ENCODE peak calls at places on chromosomes 5 and 9, in ten cellular contexts. Z is AG04450, D is A549, S is RWPE2, F is fibroblast of the aortic adventitia, R is brain microvascular endothelial cell, E is cardiac fibroblast, N is kidney, Y is fibroblast of mammary gland, X is foreskin fibroblast. A is an unnamed sample.
A peak's percentile ranks its signal among the peaks of the same experiment; 100 is the strongest.

GRCh38 chr5:16057277-16057676 is 122.3 kb downstream of the MARCHF11 start:
- DNase-seq in Z (no peak), D (no peak), S (no peak), F (no peak), R (peak; percentile 2), E (no peak), N (no peak), Y (no peak), X (peak; percentile 8), A (no peak)

GRCh38 chr9:99822596-99823391 is 1.1 kb downstream of the NR4A3 start:
- DNase-seq in Z (no peak), D (peak; percentile 43), S (no peak), F (peak; percentile 63), R (peak; percentile 53), E (peak; percentile 69), N (peak; percentile 79), Y (peak; percentile 39), X (peak; percentile 75), A (peak; percentile 70)

GRCh38 chr5:80960531-80961375 is 590 bp downstream of the RASGRF2 start:
- DNase-seq in Z (no peak), D (peak; percentile 31), S (no peak), F (no peak), R (no peak), E (peak; percentile 13), N (peak; percentile 78), Y (no peak), X (peak; percentile 70), A (no peak)

GRCh38 chr9:108869092-108869725 is 7.1 kb downstream of the ACTL7A start:
- DNase-seq in Z (no peak), D (peak; percentile 42), S (peak; percentile 72), F (no peak), R (peak; percentile 58), E (peak; percentile 15), N (no peak), Y (peak; percentile 18), X (peak; percentile 82), A (no peak)

GRCh38 chr5:105670586-105670985 is 2000.2 kb downstream of the EFNA5 start:
- DNase-seq in Z (no peak), D (no peak), S (no peak), F (no peak), R (no peak), E (no peak), N (no peak), Y (no peak), X (no peak), A (no peak)

GRCh38 chr5:163503106-163504090 is 2.0 kb upstream of the MAT2B start:
- DNase-seq in Z (no peak), D (peak; percentile 54), S (no peak), F (peak; percentile 87), R (peak; percentile 52), E (peak; percentile 90), N (peak; percentile 79), Y (peak; percentile 89), X (peak; percentile 96), A (peak; percentile 72)

GRCh38 chr9:106869458-106869857 is 6.5 kb downstream of the ZNF462 start:
- DNase-seq in Z (no peak), D (no peak), S (no peak), F (peak; percentile 77), R (no peak), E (peak; percentile 88), N (no peak), Y (peak; percentile 81), X (no peak), A (no peak)

GRCh38 chr9:72665421-72665820 is 144.0 kb downstream of the TMC1 start:
- DNase-seq in Z (no peak), D (no peak), S (no peak), F (peak; percentile 83), R (no peak), E (peak; percentile 11), N (no peak), Y (peak; percentile 72), X (peak; percentile 68), A (no peak)

GRCh38 chr9:122446819-122447484 is 30.8 kb downstream of the OR1J1 start:
- DNase-seq in Z (no peak), D (no peak), S (no peak), F (peak; percentile 98), R (peak; percentile 88), E (peak; percentile 95), N (no peak), Y (no peak), X (no peak), A (no peak)

GRCh38 chr9:109317979-109318671 is 2.7 kb downstream of the EPB41L4B start:
- DNase-seq in Z (no peak), D (no peak), S (no peak), F (no peak), R (no peak), E (no peak), N (no peak), Y (no peak), X (no peak), A (no peak)

GRCh38 chr5:42241636-42242035 is 181.6 kb upstream of the GHR start:
- DNase-seq in Z (no peak), D (no peak), S (no peak), F (no peak), R (no peak), E (no peak), N (no peak), Y (no peak), X (no peak), A (no peak)

GRCh38 chr5:532521-533242 is 8.4 kb upstream of the SLC9A3 start:
- DNase-seq in Z (no peak), D (no peak), S (peak; percentile 49), F (no peak), R (no peak), E (no peak), N (peak; percentile 49), Y (no peak), X (no peak), A (no peak)

GRCh38 chr9:77731930-77732329 is 83.8 kb upstream of the GNA14 start:
- DNase-seq in Z (no peak), D (no peak), S (no peak), F (no peak), R (no peak), E (no peak), N (no peak), Y (no peak), X (no peak), A (no peak)

GRCh38 chr9:3329361-3329760 is 196.4 kb downstream of the RFX3 start:
- DNase-seq in Z (no peak), D (no peak), S (no peak), F (peak; percentile 35), R (no peak), E (peak; percentile 23), N (no peak), Y (peak; percentile 41), X (peak; percentile 55), A (no peak)

GRCh38 chr9:30967484-30967883 is 1417.0 kb upstream of the ACO1 start:
- DNase-seq in Z (no peak), D (no peak), S (no peak), F (no peak), R (no peak), E (no peak), N (no peak), Y (no peak), X (no peak), A (no peak)

GRCh38 chr5:115033861-115034260 is 135.8 kb downstream of the TRIM36 start:
- DNase-seq in Z (no peak), D (no peak), S (no peak), F (no peak), R (no peak), E (no peak), N (no peak), Y (peak; percentile 4), X (peak; percentile 0), A (no peak)

GRCh38 chr9:129309041-129309430 is 131.0 kb upstream of the IER5L start:
- DNase-seq in Z (no peak), D (no peak), S (no peak), F (no peak), R (no peak), E (no peak), N (peak; percentile 25), Y (no peak), X (no peak), A (no peak)

GRCh38 chr9:35980289-35981011 is 22.5 kb upstream of the OR2S2 start:
- DNase-seq in Z (no peak), D (no peak), S (no peak), F (no peak), R (no peak), E (no peak), N (no peak), Y (no peak), X (no peak), A (no peak)

GRCh38 chr9:137989999-137990715 is 112.6 kb downstream of the CACNA1B start:
- DNase-seq in Z (no peak), D (no peak), S (no peak), F (no peak), R (no peak), E (no peak), N (no peak), Y (peak; percentile 7), X (no peak), A (no peak)
- TF ChIP-seq CTCF in Z (no peak), D (no peak), S (no peak), F (no peak), R (no peak), E (no peak), N (no peak), Y (no peak), X (no peak), A (no peak)

GRCh38 chr9:19768798-19769197 is 20.0 kb downstream of the SLC24A2 start:
- DNase-seq in Z (no peak), D (no peak), S (no peak), F (no peak), R (no peak), E (no peak), N (no peak), Y (no peak), X (no peak), A (no peak)

DNA sequence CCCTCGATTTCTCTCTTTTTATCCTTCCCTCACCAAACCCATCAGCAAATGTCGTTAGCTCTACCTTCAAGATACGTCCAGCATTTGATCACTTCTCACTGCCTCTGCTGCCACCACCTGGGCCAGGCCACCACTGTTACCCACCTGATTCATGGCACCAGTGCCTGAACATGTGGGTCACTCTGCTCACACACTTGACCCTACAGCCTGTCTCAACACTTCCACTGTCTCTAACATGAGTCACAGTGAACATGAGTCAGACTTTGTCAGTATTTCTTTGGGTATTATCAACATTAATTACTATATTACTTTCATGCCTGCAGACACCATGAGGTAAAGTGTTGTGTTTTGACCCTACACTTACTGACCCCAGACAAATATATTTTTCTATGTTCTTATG is 19.6 kb downstream of the SLC24A2 start:
- DNase-seq in Z (no peak), D (no peak), S (no peak), F (no peak), R (no peak), E (no peak), N (no peak), Y (no peak), X (peak; percentile 2), A (no peak)
- TF ChIP-seq CTCF in Z (no peak), D (no peak), S (no peak), F (no peak), R (no peak), E (no peak), N (no peak), Y (no peak), X (no peak), A (no peak)

GRCh38 chr5:141135030-141135717 is at the start of gene PCDHB5:
- DNase-seq in Z (no peak), D (peak; percentile 26), S (no peak), F (peak; percentile 16), R (no peak), E (peak; percentile 12), N (no peak), Y (peak; percentile 9), X (peak; percentile 17), A (no peak)
- TF ChIP-seq CTCF in Z (peak; percentile 18), D (peak; percentile 36), S (peak; percentile 62), F (peak; percentile 36), R (peak; percentile 35), E (peak; percentile 31), N (peak; percentile 13), Y (peak; percentile 40), X (peak; percentile 11), A (peak; percentile 61)

GRCh38 chr5:132747064-132747692 is at the start of gene CCNI2:
- DNase-seq in Z (no peak), D (peak; percentile 65), S (no peak), F (no peak), R (no peak), E (no peak), N (peak; percentile 83), Y (no peak), X (peak; percentile 60), A (no peak)
- TF ChIP-seq CTCF in Z (no peak), D (no peak), S (peak; percentile 39), F (no peak), R (no peak), E (no peak), N (no peak), Y (no peak), X (no peak), A (no peak)